ENCODE peak calls at places on chromosome 18, in seven cellular contexts. One of them, this sample, is unnamed.

GRCh38 chr18:26531600-26532150 is 16.7 kb downstream of the KCTD1 start:
- DNase-seq in upper lobe of right lung: no peak
- DNase-seq in choroid plexus epithelial cell: no peak
- DNase-seq in tibial nerve: no peak
- DNase-seq in Peyer's patch: no peak
- DNase-seq in mammary epithelial cell: no peak
- DNase-seq in aorta: no peak
- DNase-seq in this sample: no peak

GRCh38 chr18:79420033-79420745 is 24.5 kb downstream of the NFATC1 start:
- DNase-seq in upper lobe of right lung: no peak
- DNase-seq in choroid plexus epithelial cell: no peak
- DNase-seq in tibial nerve: no peak
- DNase-seq in Peyer's patch: no peak
- DNase-seq in mammary epithelial cell: no peak
- DNase-seq in aorta: no peak
- DNase-seq in this sample: no peak

GRCh38 chr18:29154196-29154757 is 977.3 kb upstream of the CDH2 start:
- DNase-seq in upper lobe of right lung: no peak
- DNase-seq in choroid plexus epithelial cell: peak; percentile 81
- DNase-seq in tibial nerve: no peak
- DNase-seq in Peyer's patch: no peak
- DNase-seq in mammary epithelial cell: peak; percentile 69
- DNase-seq in aorta: no peak
- DNase-seq in this sample: no peak

GRCh38 chr18:666177-666576 is 8.7 kb downstream of the TYMS start:
- DNase-seq in upper lobe of right lung: no peak
- DNase-seq in choroid plexus epithelial cell: no peak
- DNase-seq in tibial nerve: no peak
- DNase-seq in Peyer's patch: no peak
- DNase-seq in mammary epithelial cell: no peak
- DNase-seq in aorta: no peak
- DNase-seq in this sample: no peak

GRCh38 chr18:63789327-63789726 is 14.1 kb downstream of the SERPINB7 start:
- DNase-seq in upper lobe of right lung: no peak
- DNase-seq in choroid plexus epithelial cell: no peak
- DNase-seq in tibial nerve: no peak
- DNase-seq in Peyer's patch: no peak
- DNase-seq in mammary epithelial cell: no peak
- DNase-seq in aorta: no peak
- DNase-seq in this sample: no peak

GRCh38 chr18:3262234-3263171 is 570 bp downstream of the MYL12B start:
- DNase-seq in upper lobe of right lung: no peak
- DNase-seq in choroid plexus epithelial cell: no peak
- DNase-seq in tibial nerve: no peak
- DNase-seq in Peyer's patch: no peak
- DNase-seq in mammary epithelial cell: peak; percentile 45
- DNase-seq in aorta: no peak
- DNase-seq in this sample: peak; percentile 53

GRCh38 chr18:50284226-50284885 is 3.0 kb upstream of the MBD1 start:
- DNase-seq in upper lobe of right lung: no peak
- DNase-seq in choroid plexus epithelial cell: no peak
- DNase-seq in tibial nerve: no peak
- DNase-seq in Peyer's patch: no peak
- DNase-seq in mammary epithelial cell: peak; percentile 81
- DNase-seq in aorta: no peak
- DNase-seq in this sample: no peak

GRCh38 chr18:49561377-49562193 is at the start of gene LIPG:
- DNase-seq in upper lobe of right lung: peak; percentile 69
- DNase-seq in choroid plexus epithelial cell: peak; percentile 76
- DNase-seq in tibial nerve: no peak
- DNase-seq in Peyer's patch: peak; percentile 87
- DNase-seq in mammary epithelial cell: peak; percentile 97
- DNase-seq in aorta: peak; percentile 47
- DNase-seq in this sample: peak; percentile 53

GRCh38 chr18:48979944-48980890 is 29.5 kb upstream of the SMAD7 start:
- DNase-seq in upper lobe of right lung: no peak
- DNase-seq in choroid plexus epithelial cell: peak; percentile 64
- DNase-seq in tibial nerve: no peak
- DNase-seq in Peyer's patch: peak; percentile 78
- DNase-seq in mammary epithelial cell: no peak
- DNase-seq in aorta: no peak
- DNase-seq in this sample: no peak

GRCh38 chr18:43935051-43935412 is 657.7 kb upstream of the SYT4 start:
- DNase-seq in upper lobe of right lung: no peak
- DNase-seq in choroid plexus epithelial cell: peak; percentile 82
- DNase-seq in tibial nerve: no peak
- DNase-seq in Peyer's patch: no peak
- DNase-seq in mammary epithelial cell: no peak
- DNase-seq in aorta: no peak
- DNase-seq in this sample: no peak

GRCh38 chr18:42183746-42184145 is 228.7 kb downstream of the PIK3C3 start:
- DNase-seq in upper lobe of right lung: no peak
- DNase-seq in choroid plexus epithelial cell: peak; percentile 52
- DNase-seq in tibial nerve: no peak
- DNase-seq in Peyer's patch: no peak
- DNase-seq in mammary epithelial cell: peak; percentile 86
- DNase-seq in aorta: no peak
- DNase-seq in this sample: no peak

GRCh38 chr18:5158171-5158570 is 38.9 kb downstream of the AKAIN1 start:
- DNase-seq in upper lobe of right lung: no peak
- DNase-seq in choroid plexus epithelial cell: no peak
- DNase-seq in tibial nerve: no peak
- DNase-seq in Peyer's patch: no peak
- DNase-seq in mammary epithelial cell: no peak
- DNase-seq in aorta: no peak
- DNase-seq in this sample: no peak

GRCh38 chr18:59455728-59456276 is 96.7 kb upstream of the LMAN1 start:
- DNase-seq in upper lobe of right lung: no peak
- DNase-seq in choroid plexus epithelial cell: peak; percentile 5
- DNase-seq in tibial nerve: no peak
- DNase-seq in Peyer's patch: no peak
- DNase-seq in mammary epithelial cell: no peak
- DNase-seq in aorta: no peak
- DNase-seq in this sample: no peak

GRCh38 chr18:27185025-27185763 is at the start of gene CHST9:
- DNase-seq in upper lobe of right lung: no peak
- DNase-seq in choroid plexus epithelial cell: no peak
- DNase-seq in tibial nerve: no peak
- DNase-seq in Peyer's patch: no peak
- DNase-seq in mammary epithelial cell: peak; percentile 6
- DNase-seq in aorta: no peak
- DNase-seq in this sample: no peak

GRCh38 chr18:53906681-53907080 is 317.8 kb downstream of the MBD2 start:
- DNase-seq in upper lobe of right lung: no peak
- DNase-seq in choroid plexus epithelial cell: peak; percentile 41
- DNase-seq in tibial nerve: no peak
- DNase-seq in Peyer's patch: no peak
- DNase-seq in mammary epithelial cell: no peak
- DNase-seq in aorta: no peak
- DNase-seq in this sample: no peak

GRCh38 chr18:3824101-3824500 is 374.1 kb downstream of the TGIF1 start:
- DNase-seq in upper lobe of right lung: no peak
- DNase-seq in choroid plexus epithelial cell: no peak
- DNase-seq in tibial nerve: no peak
- DNase-seq in Peyer's patch: no peak
- DNase-seq in mammary epithelial cell: no peak
- DNase-seq in aorta: no peak
- DNase-seq in this sample: no peak

GRCh38 chr18:48892146-48892855 is 58.5 kb downstream of the SMAD7 start:
- DNase-seq in upper lobe of right lung: peak; percentile 59
- DNase-seq in choroid plexus epithelial cell: no peak
- DNase-seq in tibial nerve: no peak
- DNase-seq in Peyer's patch: peak; percentile 15
- DNase-seq in mammary epithelial cell: no peak
- DNase-seq in aorta: no peak
- DNase-seq in this sample: no peak

GRCh38 chr18:31744661-31745060 is 16.0 kb downstream of the SLC25A52 start:
- DNase-seq in upper lobe of right lung: no peak
- DNase-seq in choroid plexus epithelial cell: no peak
- DNase-seq in tibial nerve: no peak
- DNase-seq in Peyer's patch: no peak
- DNase-seq in mammary epithelial cell: no peak
- DNase-seq in aorta: no peak
- DNase-seq in this sample: no peak

GRCh38 chr18:31746396-31746795 is 14.3 kb downstream of the SLC25A52 start:
- DNase-seq in upper lobe of right lung: no peak
- DNase-seq in choroid plexus epithelial cell: no peak
- DNase-seq in tibial nerve: no peak
- DNase-seq in Peyer's patch: no peak
- DNase-seq in mammary epithelial cell: no peak
- DNase-seq in aorta: no peak
- DNase-seq in this sample: no peak

GRCh38 chr18:31750259-31750658 is 10.4 kb downstream of the SLC25A52 start:
- DNase-seq in upper lobe of right lung: no peak
- DNase-seq in choroid plexus epithelial cell: no peak
- DNase-seq in tibial nerve: no peak
- DNase-seq in Peyer's patch: no peak
- DNase-seq in mammary epithelial cell: no peak
- DNase-seq in aorta: no peak
- DNase-seq in this sample: no peak
- H3K4me3 ChIP-seq in upper lobe of right lung: no peak overlapping the region
- H3K4me3 ChIP-seq in choroid plexus epithelial cell: no peak overlapping the region
- H3K4me3 ChIP-seq in tibial nerve: no peak overlapping the region
- H3K4me3 ChIP-seq in Peyer's patch: no peak overlapping the region
- H3K4me3 ChIP-seq in mammary epithelial cell: no peak overlapping the region
- H3K4me3 ChIP-seq in aorta: no peak overlapping the region
- H3K4me3 ChIP-seq in this sample: no peak overlapping the region

GRCh38 chr18:12838178-12838634 is 45.8 kb downstream of the PTPN2 start:
- DNase-seq in upper lobe of right lung: peak; percentile 80
- DNase-seq in choroid plexus epithelial cell: peak; percentile 91
- DNase-seq in tibial nerve: peak; percentile 14
- DNase-seq in Peyer's patch: peak; percentile 58
- DNase-seq in mammary epithelial cell: peak; percentile 94
- DNase-seq in aorta: peak; percentile 55
- DNase-seq in this sample: no peak
- H3K4me3 ChIP-seq in upper lobe of right lung: peak overlapping the region; percentile 17
- H3K4me3 ChIP-seq in choroid plexus epithelial cell: peak overlapping the region; percentile 38
- H3K4me3 ChIP-seq in tibial nerve: no peak overlapping the region
- H3K4me3 ChIP-seq in Peyer's patch: no peak overlapping the region
- H3K4me3 ChIP-seq in mammary epithelial cell: no peak overlapping the region
- H3K4me3 ChIP-seq in aorta: no peak overlapping the region
- H3K4me3 ChIP-seq in this sample: no peak overlapping the region

DNA sequence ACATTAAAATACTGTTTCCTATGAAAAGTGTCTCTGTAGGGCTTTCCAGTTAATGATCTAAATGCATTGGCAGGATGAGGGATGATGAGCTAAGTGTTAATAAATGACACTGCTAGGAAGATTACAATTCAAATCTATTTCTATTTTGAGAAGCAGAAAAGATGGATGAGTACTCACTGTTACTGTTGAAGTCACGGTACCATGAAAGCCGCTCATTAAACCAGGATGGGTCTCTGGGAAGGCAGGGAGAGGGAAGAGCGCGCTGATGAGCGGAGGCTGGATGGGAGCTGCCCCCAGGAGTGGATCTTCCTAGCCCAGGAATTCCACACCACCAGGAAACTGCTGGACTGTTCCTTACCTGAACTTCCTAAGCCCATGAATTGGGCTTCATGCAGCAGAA is 27.1 kb upstream of the TXNDC2 start:
- DNase-seq in upper lobe of right lung: no peak
- DNase-seq in choroid plexus epithelial cell: no peak
- DNase-seq in tibial nerve: no peak
- DNase-seq in Peyer's patch: no peak
- DNase-seq in mammary epithelial cell: no peak
- DNase-seq in aorta: no peak
- DNase-seq in this sample: no peak
- H3K4me3 ChIP-seq in upper lobe of right lung: no peak overlapping the region
- H3K4me3 ChIP-seq in choroid plexus epithelial cell: no peak overlapping the region
- H3K4me3 ChIP-seq in tibial nerve: no peak overlapping the region
- H3K4me3 ChIP-seq in Peyer's patch: no peak overlapping the region
- H3K4me3 ChIP-seq in mammary epithelial cell: no peak overlapping the region
- H3K4me3 ChIP-seq in aorta: no peak overlapping the region
- H3K4me3 ChIP-seq in this sample: no peak overlapping the region

GRCh38 chr18:37483984-37484892 is 81.4 kb downstream of the CELF4 start:
- DNase-seq in upper lobe of right lung: no peak
- DNase-seq in choroid plexus epithelial cell: no peak
- DNase-seq in tibial nerve: no peak
- DNase-seq in Peyer's patch: no peak
- DNase-seq in mammary epithelial cell: no peak
- DNase-seq in aorta: no peak
- DNase-seq in this sample: no peak
- H3K4me3 ChIP-seq in upper lobe of right lung: no peak overlapping the region
- H3K4me3 ChIP-seq in choroid plexus epithelial cell: no peak overlapping the region
- H3K4me3 ChIP-seq in tibial nerve: no peak overlapping the region
- H3K4me3 ChIP-seq in Peyer's patch: no peak overlapping the region
- H3K4me3 ChIP-seq in mammary epithelial cell: no peak overlapping the region
- H3K4me3 ChIP-seq in aorta: no peak overlapping the region
- H3K4me3 ChIP-seq in this sample: peak overlapping the region; percentile 38

GRCh38 chr18:75201273-75201898 is 7.6 kb downstream of the PTGR3 start:
- DNase-seq in upper lobe of right lung: no peak
- DNase-seq in choroid plexus epithelial cell: no peak
- DNase-seq in tibial nerve: no peak
- DNase-seq in Peyer's patch: no peak
- DNase-seq in mammary epithelial cell: no peak
- DNase-seq in aorta: no peak
- DNase-seq in this sample: no peak

GRCh38 chr18:75204262-75204977 is 4.5 kb downstream of the PTGR3 start:
- DNase-seq in upper lobe of right lung: peak; percentile 75
- DNase-seq in choroid plexus epithelial cell: peak; percentile 32
- DNase-seq in tibial nerve: no peak
- DNase-seq in Peyer's patch: peak; percentile 68
- DNase-seq in mammary epithelial cell: no peak
- DNase-seq in aorta: no peak
- DNase-seq in this sample: no peak

GRCh38 chr18:75201936-75202335 is 7.0 kb downstream of the PTGR3 start:
- DNase-seq in upper lobe of right lung: no peak
- DNase-seq in choroid plexus epithelial cell: no peak
- DNase-seq in tibial nerve: no peak
- DNase-seq in Peyer's patch: no peak
- DNase-seq in mammary epithelial cell: no peak
- DNase-seq in aorta: no peak
- DNase-seq in this sample: no peak

GRCh38 chr18:75203456-75204261 is 5.3 kb downstream of the PTGR3 start:
- DNase-seq in upper lobe of right lung: no peak
- DNase-seq in choroid plexus epithelial cell: no peak
- DNase-seq in tibial nerve: no peak
- DNase-seq in Peyer's patch: no peak
- DNase-seq in mammary epithelial cell: peak; percentile 20
- DNase-seq in aorta: no peak
- DNase-seq in this sample: no peak

DNA sequence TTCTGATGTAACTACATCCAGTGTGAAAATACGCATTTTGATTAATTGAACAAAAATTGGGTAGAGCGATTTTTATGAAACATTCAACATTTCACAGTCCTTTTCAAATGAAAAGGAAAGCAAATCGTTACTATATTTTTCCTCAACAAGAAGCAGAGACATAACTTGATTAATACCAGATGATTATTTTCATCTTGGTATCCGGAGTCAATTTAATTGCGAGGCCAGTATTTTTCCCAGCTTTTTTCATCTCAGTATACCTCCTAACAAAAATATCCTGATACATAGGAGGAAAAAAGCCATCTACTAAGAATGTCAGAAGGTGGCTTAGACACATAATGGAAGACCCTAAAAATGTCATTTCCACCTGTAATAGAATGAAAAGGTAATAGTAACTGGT is 6.0 kb downstream of the PTGR3 start:
- DNase-seq in upper lobe of right lung: no peak
- DNase-seq in choroid plexus epithelial cell: no peak
- DNase-seq in tibial nerve: no peak
- DNase-seq in Peyer's patch: no peak
- DNase-seq in mammary epithelial cell: no peak
- DNase-seq in aorta: no peak
- DNase-seq in this sample: no peak
- H3K4me3 ChIP-seq in upper lobe of right lung: no peak overlapping the region
- H3K4me3 ChIP-seq in choroid plexus epithelial cell: no peak overlapping the region
- H3K4me3 ChIP-seq in tibial nerve: no peak overlapping the region
- H3K4me3 ChIP-seq in Peyer's patch: no peak overlapping the region
- H3K4me3 ChIP-seq in mammary epithelial cell: no peak overlapping the region
- H3K4me3 ChIP-seq in aorta: no peak overlapping the region
- H3K4me3 ChIP-seq in this sample: no peak overlapping the region

This sample was measured in H1.